ENCODE peak calls at places on chromosomes 3 and 15, in seven cellular contexts. One of them, this sample, is unnamed.

GRCh38 chr3:48400824-48401433 is 28.9 kb downstream of the FBXW12 start:
- DNase-seq in aorta: peak
- DNase-seq in body of pancreas: peak
- DNase-seq in gastrocnemius medialis: no peak
- DNase-seq in CD8-positive, alpha-beta memory T cell: peak
- DNase-seq in hepatocyte: peak
- DNase-seq in colonic mucosa: peak
- DNase-seq in this sample: peak

GRCh38 chr15:89482139-89482538 is 14.2 kb downstream of the RHCG start:
- DNase-seq in hepatocyte: no peak
- DNase-seq in body of pancreas: no peak
- DNase-seq in aorta: no peak
- DNase-seq in colonic mucosa: no peak
- DNase-seq in CD8-positive, alpha-beta memory T cell: no peak
- DNase-seq in gastrocnemius medialis: no peak
- DNase-seq in this sample: no peak

GRCh38 chr3:59237121-59237520 is 187.3 kb upstream of the CFAP20DC start:
- DNase-seq in colonic mucosa: no peak
- DNase-seq in CD8-positive, alpha-beta memory T cell: no peak
- DNase-seq in hepatocyte: no peak
- DNase-seq in aorta: no peak
- DNase-seq in gastrocnemius medialis: no peak
- DNase-seq in body of pancreas: no peak
- DNase-seq in this sample: no peak

GRCh38 chr3:142963266-142964149 is at the start of gene PAQR9:
- DNase-seq in CD8-positive, alpha-beta memory T cell: no peak
- DNase-seq in gastrocnemius medialis: no peak
- DNase-seq in colonic mucosa: no peak
- DNase-seq in aorta: no peak
- DNase-seq in hepatocyte: peak
- DNase-seq in body of pancreas: peak
- DNase-seq in this sample: no peak

GRCh38 chr15:39479916-39480315 is 101.0 kb upstream of the THBS1 start:
- DNase-seq in CD8-positive, alpha-beta memory T cell: no peak
- DNase-seq in body of pancreas: no peak
- DNase-seq in hepatocyte: no peak
- DNase-seq in aorta: no peak
- DNase-seq in gastrocnemius medialis: no peak
- DNase-seq in colonic mucosa: no peak
- DNase-seq in this sample: no peak

GRCh38 chr3:170421147-170421641 is 2.5 kb downstream of the CLDN11 start:
- DNase-seq in CD8-positive, alpha-beta memory T cell: no peak
- DNase-seq in aorta: no peak
- DNase-seq in body of pancreas: no peak
- DNase-seq in colonic mucosa: no peak
- DNase-seq in gastrocnemius medialis: no peak
- DNase-seq in hepatocyte: peak
- DNase-seq in this sample: no peak

GRCh38 chr3:188299068-188299467 is 145.1 kb downstream of the LPP start:
- DNase-seq in body of pancreas: no peak
- DNase-seq in CD8-positive, alpha-beta memory T cell: no peak
- DNase-seq in colonic mucosa: no peak
- DNase-seq in hepatocyte: no peak
- DNase-seq in gastrocnemius medialis: no peak
- DNase-seq in aorta: no peak
- DNase-seq in this sample: no peak

GRCh38 chr3:9080165-9080564 is 116.9 kb upstream of the RAD18 start:
- DNase-seq in body of pancreas: no peak
- DNase-seq in hepatocyte: no peak
- DNase-seq in aorta: no peak
- DNase-seq in CD8-positive, alpha-beta memory T cell: no peak
- DNase-seq in colonic mucosa: no peak
- DNase-seq in gastrocnemius medialis: no peak
- DNase-seq in this sample: no peak

GRCh38 chr3:96991812-96992211 is 177.4 kb downstream of the EPHA6 start:
- DNase-seq in colonic mucosa: no peak
- DNase-seq in gastrocnemius medialis: no peak
- DNase-seq in body of pancreas: no peak
- DNase-seq in CD8-positive, alpha-beta memory T cell: no peak
- DNase-seq in hepatocyte: no peak
- DNase-seq in aorta: no peak
- DNase-seq in this sample: no peak

DNA sequence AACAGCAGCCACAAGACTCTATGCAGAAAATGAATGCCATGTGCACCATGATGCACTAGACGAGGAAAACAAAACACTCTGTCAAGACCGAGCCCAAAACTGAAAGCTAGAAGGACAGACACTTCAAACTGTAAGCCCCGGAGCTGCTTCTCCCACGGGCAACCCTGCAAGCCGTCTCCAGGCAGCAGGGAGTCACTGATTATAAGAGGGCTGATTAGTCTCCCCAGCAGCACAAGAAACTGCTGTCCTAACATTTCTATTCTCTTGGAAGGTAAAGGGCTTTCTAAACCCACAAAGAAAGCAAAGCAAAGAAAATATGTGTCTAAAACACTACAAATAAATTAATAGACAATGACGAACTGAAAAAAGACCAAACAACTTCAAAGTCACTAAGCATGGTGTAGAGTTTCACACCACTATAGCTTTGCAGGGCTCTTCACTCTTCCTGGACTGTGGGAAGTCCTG is 15.5 kb downstream of the TBC1D2B start:
- DNase-seq in body of pancreas: no peak
- DNase-seq in colonic mucosa: no peak
- DNase-seq in CD8-positive, alpha-beta memory T cell: no peak
- DNase-seq in hepatocyte: peak
- DNase-seq in aorta: no peak
- DNase-seq in gastrocnemius medialis: no peak
- DNase-seq in this sample: no peak
- H3K4me3 ChIP-seq in body of pancreas: no peak
- H3K4me3 ChIP-seq in colonic mucosa: no peak
- H3K4me3 ChIP-seq in CD8-positive, alpha-beta memory T cell: peak
- H3K4me3 ChIP-seq in hepatocyte: no peak
- H3K4me3 ChIP-seq in aorta: no peak
- H3K4me3 ChIP-seq in gastrocnemius medialis: no peak
- H3K4me3 ChIP-seq in this sample: no peak

DNA sequence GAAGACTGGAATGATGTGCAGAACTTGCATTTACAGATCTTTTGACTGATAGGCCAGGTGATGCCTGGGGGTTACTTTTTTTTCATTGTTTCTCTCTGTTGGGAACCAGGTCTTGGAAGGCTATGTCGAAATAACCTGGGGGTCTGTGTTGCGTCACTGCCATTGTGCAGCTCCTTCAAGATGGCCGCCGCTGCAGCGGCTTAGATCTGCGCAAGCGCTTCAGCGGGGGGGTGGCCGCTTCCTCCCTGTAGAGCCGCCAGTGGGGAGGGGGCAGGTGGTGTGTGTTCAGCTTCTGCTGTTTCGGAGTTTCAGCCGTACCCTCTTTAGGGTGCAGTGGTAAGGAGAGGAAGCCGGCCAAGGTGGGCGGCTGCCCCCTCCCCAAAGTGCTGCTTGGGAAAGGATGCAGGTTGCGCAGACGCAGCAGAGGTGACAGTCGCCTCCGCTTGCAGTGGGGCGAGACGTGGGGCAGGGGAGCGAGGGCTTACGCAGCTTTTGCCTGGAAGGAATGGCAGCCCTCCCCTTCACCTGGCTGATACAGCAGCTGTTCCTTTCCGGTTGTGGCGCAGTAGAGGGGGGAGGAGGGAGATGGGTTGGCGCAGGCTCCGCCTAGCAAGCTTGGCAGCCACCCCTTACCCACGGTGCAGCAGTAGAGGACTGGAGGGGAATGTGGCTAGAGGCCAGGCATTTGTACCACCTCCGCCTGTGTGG is 1.5 kb downstream of the SNRPN start:
- DNase-seq in aorta: peak
- DNase-seq in CD8-positive, alpha-beta memory T cell: peak
- DNase-seq in colonic mucosa: peak
- DNase-seq in hepatocyte: peak
- DNase-seq in gastrocnemius medialis: peak
- DNase-seq in body of pancreas: peak
- DNase-seq in this sample: peak
- H3K27ac ChIP-seq in aorta: no peak
- H3K27ac ChIP-seq in CD8-positive, alpha-beta memory T cell: peak
- H3K27ac ChIP-seq in colonic mucosa: peak
- H3K27ac ChIP-seq in hepatocyte: peak
- H3K27ac ChIP-seq in gastrocnemius medialis: peak
- H3K27ac ChIP-seq in body of pancreas: peak
- H3K27ac ChIP-seq in this sample: peak

GRCh38 chr3:128845119-128845518 is 34.3 kb upstream of the ACAD9 start:
- DNase-seq in body of pancreas: no peak
- DNase-seq in gastrocnemius medialis: no peak
- DNase-seq in CD8-positive, alpha-beta memory T cell: no peak
- DNase-seq in colonic mucosa: no peak
- DNase-seq in aorta: no peak
- DNase-seq in hepatocyte: no peak
- DNase-seq in this sample: no peak
- H3K4me3 ChIP-seq in body of pancreas: no peak
- H3K4me3 ChIP-seq in gastrocnemius medialis: peak
- H3K4me3 ChIP-seq in CD8-positive, alpha-beta memory T cell: no peak
- H3K4me3 ChIP-seq in colonic mucosa: no peak
- H3K4me3 ChIP-seq in aorta: no peak
- H3K4me3 ChIP-seq in hepatocyte: no peak
- H3K4me3 ChIP-seq in this sample: no peak

DNA sequence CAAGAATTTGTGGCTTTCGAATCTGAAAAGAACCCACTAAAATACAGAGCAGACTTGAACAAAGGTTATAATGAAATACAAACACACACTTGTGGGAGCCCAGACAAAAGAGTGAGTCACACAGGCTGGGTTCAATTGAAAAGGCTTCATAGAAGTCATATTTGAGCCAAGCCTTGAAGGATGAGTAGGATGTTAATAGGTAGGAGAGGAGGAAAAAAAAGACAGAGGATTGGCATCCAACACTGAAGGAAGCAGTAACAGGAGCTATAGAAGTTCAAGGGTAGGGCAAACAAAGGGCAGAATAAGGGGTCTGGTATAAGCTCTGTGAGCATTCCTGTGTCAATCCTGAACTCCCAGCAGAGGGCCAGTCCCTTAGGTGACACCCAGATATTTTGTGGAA is 325.4 kb downstream of the FOXP1 start:
- DNase-seq in colonic mucosa: no peak
- DNase-seq in CD8-positive, alpha-beta memory T cell: no peak
- DNase-seq in hepatocyte: peak
- DNase-seq in body of pancreas: no peak
- DNase-seq in gastrocnemius medialis: no peak
- DNase-seq in aorta: no peak
- DNase-seq in this sample: no peak
- H3K27ac ChIP-seq in colonic mucosa: no peak
- H3K27ac ChIP-seq in CD8-positive, alpha-beta memory T cell: no peak
- H3K27ac ChIP-seq in hepatocyte: peak
- H3K27ac ChIP-seq in body of pancreas: no peak
- H3K27ac ChIP-seq in gastrocnemius medialis: no peak
- H3K27ac ChIP-seq in aorta: no peak
- H3K27ac ChIP-seq in this sample: peak

DNA sequence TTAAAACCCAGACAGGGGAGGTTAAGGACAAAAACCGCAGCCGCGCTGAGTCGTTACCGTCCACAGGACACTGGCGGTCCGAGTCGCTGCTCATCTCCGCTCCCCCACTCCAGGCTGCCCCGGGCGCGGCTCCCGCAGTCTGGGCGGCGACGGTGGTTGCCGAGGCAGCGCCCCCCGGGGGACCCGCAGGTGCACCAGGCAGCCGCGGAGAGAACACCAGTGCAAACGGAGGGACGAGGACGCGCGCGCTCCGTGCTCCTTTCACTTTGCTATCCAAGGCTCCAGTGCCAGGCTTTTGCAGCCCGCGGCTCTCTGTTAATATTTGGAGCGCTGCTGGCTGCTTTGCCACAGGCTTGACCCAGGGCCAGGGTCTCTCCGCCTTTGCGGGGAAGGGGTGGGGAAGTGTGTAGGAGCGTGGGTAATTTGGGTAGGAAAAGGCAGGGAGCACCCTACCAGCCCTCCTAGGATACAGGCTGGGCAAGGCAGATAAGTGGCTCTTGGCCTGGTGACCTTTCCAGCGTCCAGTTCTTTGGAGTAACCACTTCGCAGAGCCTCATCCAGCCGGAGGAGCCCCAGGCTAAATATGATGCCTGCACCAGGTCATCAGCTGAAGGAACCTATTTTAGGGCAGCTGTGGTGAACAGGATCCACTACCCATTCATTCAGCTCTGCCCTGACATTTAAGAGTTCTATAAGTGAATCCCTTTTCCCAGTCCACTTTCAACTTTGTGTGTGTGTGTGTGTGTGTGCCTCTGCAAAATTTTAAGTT is at the start of gene GADL1:
- DNase-seq in colonic mucosa: no peak
- DNase-seq in hepatocyte: peak
- DNase-seq in aorta: peak
- DNase-seq in CD8-positive, alpha-beta memory T cell: no peak
- DNase-seq in gastrocnemius medialis: peak
- DNase-seq in body of pancreas: peak
- DNase-seq in this sample: peak
- H3K4me3 ChIP-seq in colonic mucosa: peak
- H3K4me3 ChIP-seq in hepatocyte: peak
- H3K4me3 ChIP-seq in aorta: peak
- H3K4me3 ChIP-seq in CD8-positive, alpha-beta memory T cell: no peak
- H3K4me3 ChIP-seq in gastrocnemius medialis: peak
- H3K4me3 ChIP-seq in body of pancreas: no peak
- H3K4me3 ChIP-seq in this sample: peak

This sample was measured in lung.